ENCODE peak calls at places on chromosomes 16 and 17, in ten cellular contexts. One of them, this sample, is unnamed.

GRCh38 chr16:3810818-3811217 is 69.7 kb downstream of the CREBBP start:
- DNase-seq in BJ: no peak
- DNase-seq in A549: no peak
- DNase-seq in left lung: no peak
- DNase-seq in osteocyte: no peak
- DNase-seq in CD14-positive monocyte: no peak
- DNase-seq in left ventricle myocardium inferior: no peak
- DNase-seq in esophagus squamous epithelium: no peak
- DNase-seq in fibroblast of lung: no peak
- DNase-seq in neural crest cell: no peak
- DNase-seq in this sample: no peak

GRCh38 chr17:30084773-30085172 is 31.8 kb upstream of the NSRP1 start:
- DNase-seq in fibroblast of lung: no peak
- DNase-seq in BJ: no peak
- DNase-seq in left lung: no peak
- DNase-seq in osteocyte: no peak
- DNase-seq in A549: no peak
- DNase-seq in esophagus squamous epithelium: no peak
- DNase-seq in CD14-positive monocyte: no peak
- DNase-seq in left ventricle myocardium inferior: no peak
- DNase-seq in neural crest cell: no peak
- DNase-seq in this sample: no peak

GRCh38 chr17:82444941-82445521 is 5.5 kb downstream of the CYBC1 start:
- DNase-seq in left ventricle myocardium inferior: no peak
- DNase-seq in CD14-positive monocyte: no peak
- DNase-seq in A549: no peak
- DNase-seq in fibroblast of lung: peak
- DNase-seq in esophagus squamous epithelium: no peak
- DNase-seq in BJ: no peak
- DNase-seq in osteocyte: no peak
- DNase-seq in neural crest cell: no peak
- DNase-seq in left lung: no peak
- DNase-seq in this sample: no peak

GRCh38 chr17:81941484-81942166 is 4.5 kb upstream of the PYCR1 start:
- DNase-seq in CD14-positive monocyte: no peak
- DNase-seq in BJ: no peak
- DNase-seq in A549: no peak
- DNase-seq in neural crest cell: no peak
- DNase-seq in esophagus squamous epithelium: no peak
- DNase-seq in fibroblast of lung: no peak
- DNase-seq in left ventricle myocardium inferior: peak
- DNase-seq in osteocyte: no peak
- DNase-seq in left lung: no peak
- DNase-seq in this sample: no peak

GRCh38 chr16:50093607-50094570 is 28.1 kb downstream of the HEATR3 start:
- DNase-seq in A549: no peak
- DNase-seq in BJ: no peak
- DNase-seq in left lung: peak
- DNase-seq in CD14-positive monocyte: peak
- DNase-seq in fibroblast of lung: peak
- DNase-seq in esophagus squamous epithelium: peak
- DNase-seq in osteocyte: no peak
- DNase-seq in neural crest cell: no peak
- DNase-seq in left ventricle myocardium inferior: peak
- DNase-seq in this sample: no peak

GRCh38 chr17:72381597-72382397 is 261.0 kb downstream of the SOX9 start:
- DNase-seq in A549: no peak
- DNase-seq in CD14-positive monocyte: no peak
- DNase-seq in neural crest cell: no peak
- DNase-seq in osteocyte: no peak
- DNase-seq in left lung: no peak
- DNase-seq in esophagus squamous epithelium: no peak
- DNase-seq in BJ: no peak
- DNase-seq in left ventricle myocardium inferior: no peak
- DNase-seq in fibroblast of lung: no peak
- DNase-seq in this sample: no peak

GRCh38 chr16:35186045-35186759 is 1726.8 kb downstream of the TP53TG3F start:
- DNase-seq in left ventricle myocardium inferior: no peak
- DNase-seq in neural crest cell: no peak
- DNase-seq in osteocyte: no peak
- DNase-seq in A549: no peak
- DNase-seq in left lung: no peak
- DNase-seq in BJ: no peak
- DNase-seq in fibroblast of lung: no peak
- DNase-seq in esophagus squamous epithelium: no peak
- DNase-seq in CD14-positive monocyte: no peak
- DNase-seq in this sample: no peak

GRCh38 chr16:3513892-3514600 is 13.2 kb downstream of the CLUAP1 start:
- DNase-seq in esophagus squamous epithelium: no peak
- DNase-seq in osteocyte: no peak
- DNase-seq in CD14-positive monocyte: no peak
- DNase-seq in A549: no peak
- DNase-seq in BJ: no peak
- DNase-seq in neural crest cell: no peak
- DNase-seq in left lung: no peak
- DNase-seq in fibroblast of lung: no peak
- DNase-seq in left ventricle myocardium inferior: no peak
- DNase-seq in this sample: no peak

GRCh38 chr17:62740066-62740465 is 68.0 kb downstream of the MARCHF10 start:
- DNase-seq in CD14-positive monocyte: no peak
- DNase-seq in left lung: no peak
- DNase-seq in left ventricle myocardium inferior: no peak
- DNase-seq in A549: no peak
- DNase-seq in BJ: peak
- DNase-seq in esophagus squamous epithelium: no peak
- DNase-seq in fibroblast of lung: no peak
- DNase-seq in neural crest cell: no peak
- DNase-seq in osteocyte: no peak
- DNase-seq in this sample: peak
- TF ChIP-seq CTCF in CD14-positive monocyte: no peak
- TF ChIP-seq CTCF in left lung: no peak
- TF ChIP-seq CTCF in left ventricle myocardium inferior: no peak
- TF ChIP-seq CTCF in A549: no peak
- TF ChIP-seq CTCF in BJ: peak
- TF ChIP-seq CTCF in esophagus squamous epithelium: no peak
- TF ChIP-seq CTCF in fibroblast of lung: no peak
- TF ChIP-seq CTCF in neural crest cell: no peak
- TF ChIP-seq CTCF in osteocyte: no peak
- TF ChIP-seq CTCF in this sample: no peak

GRCh38 chr17:77489898-77490265 is 349.1 kb downstream of the SEC14L1 start:
- DNase-seq in left lung: peak
- DNase-seq in osteocyte: no peak
- DNase-seq in CD14-positive monocyte: no peak
- DNase-seq in neural crest cell: no peak
- DNase-seq in BJ: no peak
- DNase-seq in left ventricle myocardium inferior: peak
- DNase-seq in A549: no peak
- DNase-seq in esophagus squamous epithelium: no peak
- DNase-seq in fibroblast of lung: peak
- DNase-seq in this sample: no peak

GRCh38 chr17:77490361-77491183 is 349.8 kb downstream of the SEC14L1 start:
- DNase-seq in esophagus squamous epithelium: no peak
- DNase-seq in left ventricle myocardium inferior: peak
- DNase-seq in CD14-positive monocyte: no peak
- DNase-seq in neural crest cell: no peak
- DNase-seq in A549: no peak
- DNase-seq in left lung: peak
- DNase-seq in osteocyte: no peak
- DNase-seq in fibroblast of lung: no peak
- DNase-seq in BJ: no peak
- DNase-seq in this sample: no peak

GRCh38 chr17:77488531-77489238 is 347.9 kb downstream of the SEC14L1 start:
- DNase-seq in fibroblast of lung: no peak
- DNase-seq in neural crest cell: no peak
- DNase-seq in esophagus squamous epithelium: no peak
- DNase-seq in left ventricle myocardium inferior: peak
- DNase-seq in BJ: no peak
- DNase-seq in CD14-positive monocyte: no peak
- DNase-seq in A549: no peak
- DNase-seq in osteocyte: no peak
- DNase-seq in left lung: no peak
- DNase-seq in this sample: no peak

GRCh38 chr17:77487677-77488530 is 347.1 kb downstream of the SEC14L1 start:
- DNase-seq in esophagus squamous epithelium: no peak
- DNase-seq in CD14-positive monocyte: no peak
- DNase-seq in A549: no peak
- DNase-seq in neural crest cell: no peak
- DNase-seq in BJ: no peak
- DNase-seq in left lung: no peak
- DNase-seq in fibroblast of lung: no peak
- DNase-seq in osteocyte: no peak
- DNase-seq in left ventricle myocardium inferior: peak
- DNase-seq in this sample: no peak

DNA sequence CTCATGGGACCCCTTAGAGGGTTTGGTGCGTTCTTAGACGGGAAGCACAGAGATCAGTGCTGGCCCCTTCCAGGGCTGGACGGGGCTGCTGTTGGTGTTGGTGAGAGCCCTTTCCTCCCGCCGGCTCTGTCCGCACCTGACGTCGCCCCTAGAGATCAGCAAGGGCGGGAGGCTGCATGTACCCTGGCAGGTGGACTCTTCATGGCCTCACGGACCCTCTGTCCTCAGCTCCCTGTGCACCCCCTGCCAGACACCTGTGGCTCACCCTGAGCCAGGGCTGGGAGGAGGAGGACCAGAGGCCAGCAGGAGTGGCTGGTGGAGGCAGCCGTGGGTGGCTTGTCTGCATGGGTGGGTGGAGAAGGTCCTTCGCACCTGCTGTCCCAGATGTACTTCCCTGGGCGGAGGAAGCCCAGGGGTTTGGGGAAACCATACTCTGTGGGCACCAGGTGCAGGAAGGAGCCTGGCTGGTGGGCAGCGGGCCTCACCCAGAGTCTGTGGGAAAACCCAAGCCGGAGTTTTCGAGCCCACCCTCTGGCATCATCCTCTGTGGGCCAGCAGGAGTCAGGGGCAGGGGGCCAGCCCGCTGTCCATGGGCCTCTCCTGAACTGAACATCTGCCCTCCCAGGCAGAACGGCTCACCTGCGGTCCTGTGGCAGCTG is 348.6 kb downstream of the SEC14L1 start:
- DNase-seq in neural crest cell: no peak
- DNase-seq in CD14-positive monocyte: peak
- DNase-seq in BJ: no peak
- DNase-seq in left lung: peak
- DNase-seq in A549: no peak
- DNase-seq in fibroblast of lung: no peak
- DNase-seq in esophagus squamous epithelium: no peak
- DNase-seq in left ventricle myocardium inferior: peak
- DNase-seq in osteocyte: no peak
- DNase-seq in this sample: no peak
- TF ChIP-seq CTCF in neural crest cell: no peak
- TF ChIP-seq CTCF in CD14-positive monocyte: no peak
- TF ChIP-seq CTCF in BJ: no peak
- TF ChIP-seq CTCF in left lung: no peak
- TF ChIP-seq CTCF in A549: no peak
- TF ChIP-seq CTCF in fibroblast of lung: no peak
- TF ChIP-seq CTCF in esophagus squamous epithelium: no peak
- TF ChIP-seq CTCF in left ventricle myocardium inferior: no peak
- TF ChIP-seq CTCF in osteocyte: no peak
- TF ChIP-seq CTCF in this sample: no peak

DNA sequence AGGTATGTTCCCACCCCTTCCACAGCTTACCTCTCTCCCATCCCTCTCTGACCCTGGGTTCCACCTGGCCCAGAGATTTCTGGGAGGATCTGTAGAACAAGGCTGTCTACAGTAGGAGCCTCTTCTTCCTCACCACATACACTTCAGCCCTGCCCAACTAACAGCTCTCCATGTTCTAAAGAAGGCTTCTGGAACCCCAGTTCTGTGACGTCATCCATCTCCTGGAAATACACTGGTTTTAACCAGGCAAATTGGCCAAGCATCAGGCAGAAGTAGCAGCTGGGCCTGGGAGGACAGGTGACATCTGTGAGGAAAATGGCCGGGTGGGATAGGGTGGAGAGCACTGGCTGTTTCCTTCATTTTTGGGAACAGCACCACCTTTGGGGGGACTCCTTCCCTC is at the start of gene LYZL6:
- DNase-seq in esophagus squamous epithelium: no peak
- DNase-seq in left ventricle myocardium inferior: no peak
- DNase-seq in BJ: no peak
- DNase-seq in osteocyte: no peak
- DNase-seq in CD14-positive monocyte: no peak
- DNase-seq in fibroblast of lung: no peak
- DNase-seq in left lung: no peak
- DNase-seq in A549: no peak
- DNase-seq in neural crest cell: no peak
- DNase-seq in this sample: no peak
- TF ChIP-seq CTCF in esophagus squamous epithelium: no peak
- TF ChIP-seq CTCF in left ventricle myocardium inferior: no peak
- TF ChIP-seq CTCF in BJ: no peak
- TF ChIP-seq CTCF in osteocyte: no peak
- TF ChIP-seq CTCF in CD14-positive monocyte: no peak
- TF ChIP-seq CTCF in fibroblast of lung: no peak
- TF ChIP-seq CTCF in left lung: no peak
- TF ChIP-seq CTCF in A549: no peak
- TF ChIP-seq CTCF in neural crest cell: no peak
- TF ChIP-seq CTCF in this sample: no peak

GRCh38 chr16:17252064-17252463 is 218.7 kb downstream of the XYLT1 start:
- DNase-seq in fibroblast of lung: no peak
- DNase-seq in BJ: no peak
- DNase-seq in CD14-positive monocyte: no peak
- DNase-seq in A549: no peak
- DNase-seq in neural crest cell: no peak
- DNase-seq in left ventricle myocardium inferior: no peak
- DNase-seq in osteocyte: no peak
- DNase-seq in left lung: no peak
- DNase-seq in esophagus squamous epithelium: no peak
- DNase-seq in this sample: no peak

GRCh38 chr16:17245727-17246576 is 224.8 kb downstream of the XYLT1 start:
- DNase-seq in left ventricle myocardium inferior: no peak
- DNase-seq in A549: no peak
- DNase-seq in BJ: no peak
- DNase-seq in fibroblast of lung: no peak
- DNase-seq in esophagus squamous epithelium: no peak
- DNase-seq in CD14-positive monocyte: no peak
- DNase-seq in left lung: no peak
- DNase-seq in neural crest cell: no peak
- DNase-seq in osteocyte: no peak
- DNase-seq in this sample: no peak

GRCh38 chr16:17246974-17247718 is 223.6 kb downstream of the XYLT1 start:
- DNase-seq in neural crest cell: no peak
- DNase-seq in esophagus squamous epithelium: no peak
- DNase-seq in left lung: no peak
- DNase-seq in BJ: no peak
- DNase-seq in left ventricle myocardium inferior: no peak
- DNase-seq in fibroblast of lung: no peak
- DNase-seq in osteocyte: no peak
- DNase-seq in A549: no peak
- DNase-seq in CD14-positive monocyte: no peak
- DNase-seq in this sample: no peak

GRCh38 chr16:17246577-17246885 is 224.2 kb downstream of the XYLT1 start:
- DNase-seq in CD14-positive monocyte: no peak
- DNase-seq in left lung: no peak
- DNase-seq in left ventricle myocardium inferior: no peak
- DNase-seq in osteocyte: no peak
- DNase-seq in esophagus squamous epithelium: no peak
- DNase-seq in BJ: no peak
- DNase-seq in neural crest cell: no peak
- DNase-seq in fibroblast of lung: no peak
- DNase-seq in A549: no peak
- DNase-seq in this sample: no peak

DNA sequence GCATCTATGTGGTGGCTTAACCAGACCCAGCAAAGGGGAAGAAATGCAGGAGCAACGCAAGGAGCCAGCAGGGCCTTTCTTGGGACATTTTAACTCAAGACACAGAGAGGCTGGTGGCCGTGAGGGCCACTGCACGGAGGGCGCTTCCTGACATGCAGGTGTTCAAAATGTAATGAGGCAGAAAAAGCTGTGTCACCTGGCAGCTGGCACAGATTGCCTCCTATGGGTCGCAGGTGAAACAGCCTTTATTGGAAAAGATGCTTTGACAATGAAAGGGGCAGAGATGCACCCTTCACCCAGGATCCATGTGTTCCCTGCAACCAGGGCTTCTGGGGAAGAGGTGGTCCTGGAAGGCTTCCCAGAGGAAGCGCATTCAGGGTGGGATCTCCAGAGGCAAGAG is 219.3 kb downstream of the XYLT1 start:
- DNase-seq in left lung: no peak
- DNase-seq in CD14-positive monocyte: no peak
- DNase-seq in BJ: no peak
- DNase-seq in A549: no peak
- DNase-seq in neural crest cell: no peak
- DNase-seq in left ventricle myocardium inferior: no peak
- DNase-seq in fibroblast of lung: no peak
- DNase-seq in osteocyte: no peak
- DNase-seq in esophagus squamous epithelium: no peak
- DNase-seq in this sample: no peak
- TF ChIP-seq CTCF in left lung: no peak
- TF ChIP-seq CTCF in CD14-positive monocyte: no peak
- TF ChIP-seq CTCF in BJ: no peak
- TF ChIP-seq CTCF in A549: no peak
- TF ChIP-seq CTCF in neural crest cell: no peak
- TF ChIP-seq CTCF in left ventricle myocardium inferior: no peak
- TF ChIP-seq CTCF in fibroblast of lung: no peak
- TF ChIP-seq CTCF in osteocyte: no peak
- TF ChIP-seq CTCF in esophagus squamous epithelium: no peak
- TF ChIP-seq CTCF in this sample: no peak